ENCODE peak calls at places on chromosomes 7 and 10, in four cellular contexts. One of them, this sample, is unnamed.
A peak's percentile ranks its signal among the peaks of the same experiment; 100 is the strongest.

GRCh38 chr10:26095781-26096180 is 120.8 kb upstream of the GAD2 start:
- DNase-seq in H1: no peak
- DNase-seq in stomach: no peak
- DNase-seq in IMR-90: no peak
- DNase-seq in this sample: no peak

GRCh38 chr7:22093003-22093402 is 147.3 kb upstream of the CDCA7L start:
- DNase-seq in IMR-90: no peak
- DNase-seq in stomach: no peak
- DNase-seq in H1: no peak
- DNase-seq in this sample: no peak

GRCh38 chr10:84659027-84659426 is 330.6 kb downstream of the CCSER2 start:
- DNase-seq in IMR-90: no peak
- DNase-seq in H1: no peak
- DNase-seq in stomach: no peak
- DNase-seq in this sample: no peak

GRCh38 chr7:67343566-67343965 is 346.9 kb downstream of the TYW1 start:
- DNase-seq in H1: no peak
- DNase-seq in IMR-90: no peak
- DNase-seq in stomach: no peak
- DNase-seq in this sample: no peak

GRCh38 chr10:32204606-32205005 is 142.4 kb downstream of the EPC1 start:
- DNase-seq in H1: no peak
- DNase-seq in IMR-90: no peak
- DNase-seq in stomach: no peak
- DNase-seq in this sample: no peak

GRCh38 chr10:11301571-11302111 is 284.0 kb downstream of the CELF2 start:
- DNase-seq in stomach: no peak
- DNase-seq in IMR-90: no peak
- DNase-seq in H1: peak; percentile 39
- DNase-seq in this sample: no peak

GRCh38 chr10:35058134-35058533 is 32.0 kb downstream of the CUL2 start:
- DNase-seq in H1: no peak
- DNase-seq in stomach: no peak
- DNase-seq in IMR-90: peak; percentile 94
- DNase-seq in this sample: no peak

GRCh38 chr7:45937862-45938261 is 16.8 kb upstream of the IGFBP3 start:
- DNase-seq in stomach: no peak
- DNase-seq in H1: no peak
- DNase-seq in IMR-90: no peak
- DNase-seq in this sample: no peak

GRCh38 chr7:73433924-73434700 is 534 bp downstream of the FZD9 start:
- DNase-seq in IMR-90: no peak
- DNase-seq in stomach: no peak
- DNase-seq in H1: peak; percentile 76
- DNase-seq in this sample: no peak

GRCh38 chr10:4770766-4771553 is 55.0 kb upstream of the AKR1E2 start:
- DNase-seq in IMR-90: peak; percentile 98
- DNase-seq in H1: no peak
- DNase-seq in stomach: no peak
- DNase-seq in this sample: no peak

GRCh38 chr10:123808286-123808685 is 83.3 kb downstream of the CPXM2 start:
- DNase-seq in stomach: no peak
- DNase-seq in IMR-90: no peak
- DNase-seq in H1: no peak
- DNase-seq in this sample: no peak

GRCh38 chr7:14837216-14837615 is 65.3 kb downstream of the DGKB start:
- DNase-seq in IMR-90: no peak
- DNase-seq in H1: no peak
- DNase-seq in stomach: no peak
- DNase-seq in this sample: no peak

GRCh38 chr7:47392241-47392759 is 189.6 kb downstream of the TNS3 start:
- DNase-seq in IMR-90: peak; percentile 82
- DNase-seq in stomach: peak; percentile 86
- DNase-seq in H1: no peak
- DNase-seq in this sample: no peak

DNA sequence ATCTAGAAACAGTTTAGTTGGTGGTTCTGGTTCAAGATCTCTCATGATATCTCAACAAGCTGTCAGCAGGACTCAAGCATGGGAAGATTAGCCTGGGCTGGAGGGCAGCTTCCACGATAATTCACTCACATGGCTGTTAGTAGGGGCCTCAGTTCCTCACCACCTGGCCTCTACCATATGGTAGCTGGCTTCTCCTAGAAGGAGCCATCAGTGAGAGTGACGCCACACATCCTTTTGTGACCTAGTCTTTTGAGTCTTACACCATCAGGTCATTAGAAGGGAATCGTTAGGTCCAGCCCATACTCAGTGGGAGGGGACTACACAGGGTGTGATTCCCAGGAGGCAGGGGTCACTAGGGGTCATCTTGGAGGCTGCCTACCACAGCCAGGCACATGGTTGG is 239.3 kb upstream of the PLPP4 start:
- DNase-seq in H1: no peak
- DNase-seq in IMR-90: no peak
- DNase-seq in stomach: no peak
- DNase-seq in this sample: no peak
- H3K4me3 ChIP-seq in H1: no peak overlapping the region
- H3K4me3 ChIP-seq in IMR-90: no peak overlapping the region
- H3K4me3 ChIP-seq in stomach: no peak overlapping the region
- H3K4me3 ChIP-seq in this sample: no peak overlapping the region

DNA sequence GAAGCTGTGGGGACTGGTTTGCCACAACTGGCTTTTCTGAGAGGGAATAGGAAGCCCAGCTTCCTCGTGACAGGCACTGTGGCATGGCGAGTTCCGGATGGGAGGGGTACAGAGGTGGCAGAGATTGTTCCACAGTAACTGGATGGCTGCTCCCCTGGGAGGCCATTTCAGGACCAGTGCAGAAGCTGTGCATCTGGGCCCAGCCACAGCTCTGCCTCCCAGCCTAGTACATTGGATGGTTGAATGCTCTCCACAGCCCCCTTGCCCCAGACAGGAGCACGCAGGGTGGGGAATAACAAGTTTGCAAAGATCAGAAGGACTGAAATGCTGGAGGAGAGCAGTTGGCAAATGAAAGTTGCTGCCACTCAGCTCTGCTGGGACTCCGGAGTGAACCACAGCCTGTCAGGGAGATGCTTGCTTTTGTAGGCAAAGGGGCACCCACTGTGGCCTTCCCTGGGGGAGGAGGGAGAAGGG is 51.7 kb downstream of the GSDME start:
- DNase-seq in H1: peak; percentile 44
- DNase-seq in stomach: no peak
- DNase-seq in IMR-90: no peak
- DNase-seq in this sample: no peak
- H3K4me1 ChIP-seq in H1: peaks cover 7% of the 10 kb centered on the region
- H3K4me1 ChIP-seq in stomach: peaks cover 45% of the 10 kb centered on the region
- H3K4me1 ChIP-seq in IMR-90: peaks cover 37% of the 10 kb centered on the region
- H3K4me1 ChIP-seq in this sample: no peaks in the 10 kb centered on the region

DNA sequence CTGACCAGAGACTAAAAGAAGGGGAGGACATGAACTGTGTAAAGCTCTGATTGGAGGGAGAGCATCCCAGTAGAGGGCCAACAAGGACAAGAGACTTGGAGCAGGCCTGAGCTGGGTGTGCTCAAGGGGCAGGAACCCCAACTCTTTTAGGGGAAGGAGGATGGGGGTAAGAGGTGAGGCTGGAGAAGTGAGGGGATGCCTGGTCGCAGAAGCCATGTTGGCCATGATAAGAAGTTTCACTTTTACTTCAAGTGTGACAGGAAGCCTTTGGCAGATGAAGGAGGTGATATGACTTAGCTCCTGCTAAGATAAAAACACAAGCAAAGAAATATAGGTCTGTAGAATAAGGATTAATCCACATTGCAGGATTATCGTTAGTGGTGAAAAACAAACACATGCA is 208.3 kb downstream of the JAZF1 start:
- DNase-seq in IMR-90: no peak
- DNase-seq in stomach: no peak
- DNase-seq in H1: no peak
- DNase-seq in this sample: no peak
- H3K4me3 ChIP-seq in IMR-90: no peak overlapping the region
- H3K4me3 ChIP-seq in stomach: no peak overlapping the region
- H3K4me3 ChIP-seq in H1: no peak overlapping the region
- H3K4me3 ChIP-seq in this sample: no peak overlapping the region

GRCh38 chr10:110844617-110844881 is 27.2 kb upstream of the PDCD4 start:
- DNase-seq in stomach: no peak
- DNase-seq in H1: no peak
- DNase-seq in IMR-90: no peak
- DNase-seq in this sample: no peak
- H3K4me1 ChIP-seq in stomach: peaks cover 79% of the 10 kb centered on the region
- H3K4me1 ChIP-seq in H1: no peaks in the 10 kb centered on the region
- H3K4me1 ChIP-seq in IMR-90: no peaks in the 10 kb centered on the region
- H3K4me1 ChIP-seq in this sample: peaks cover 1% of the 10 kb centered on the region

This sample was measured in iPS DF 6.9.